ENCODE peak calls at places on chromosome 13, in eight cellular contexts. C, N, T, X, E, K, L and Y are unnamed samples.

GRCh38 chr13:21326155-21327030 is 132.7 kb downstream of the ZDHHC20 start:
- DNase-seq in C (no peak), N (no peak), T (peak), X (no peak), E (no peak), K (no peak), L (peak), Y (peak)

GRCh38 chr13:46844431-46844830 is 47.5 kb upstream of the ESD start:
- DNase-seq in C (no peak), N (no peak), T (no peak), X (no peak), E (no peak), K (no peak), L (no peak), Y (no peak)

GRCh38 chr13:38970380-38971051 is 20.1 kb downstream of the STOML3 start:
- DNase-seq in C (no peak), N (no peak), T (no peak), X (no peak), E (no peak), K (peak), L (no peak), Y (no peak)

GRCh38 chr13:101917475-101917810 is 465.0 kb downstream of the ITGBL1 start:
- DNase-seq in C (no peak), N (no peak), T (no peak), X (no peak), E (no peak), K (no peak), L (no peak), Y (no peak)

GRCh38 chr13:49791214-49791752 is 1.2 kb downstream of the KPNA3 start:
- DNase-seq in C (no peak), N (no peak), T (no peak), X (no peak), E (no peak), K (no peak), L (no peak), Y (no peak)

GRCh38 chr13:31138515-31138914 is 23.2 kb downstream of the HSPH1 start:
- DNase-seq in C (no peak), N (no peak), T (no peak), X (no peak), E (no peak), K (no peak), L (no peak), Y (no peak)

GRCh38 chr13:45269204-45269603 is 68.4 kb upstream of the KCTD4 start:
- DNase-seq in C (no peak), N (no peak), T (no peak), X (no peak), E (no peak), K (no peak), L (no peak), Y (no peak)

GRCh38 chr13:29624997-29625396 is 29.5 kb upstream of the SLC7A1 start:
- DNase-seq in C (no peak), N (no peak), T (no peak), X (no peak), E (no peak), K (no peak), L (no peak), Y (no peak)

GRCh38 chr13:46113596-46113995 is 8.8 kb upstream of the CPB2 start:
- DNase-seq in C (no peak), N (no peak), T (no peak), X (no peak), E (no peak), K (no peak), L (no peak), Y (no peak)

GRCh38 chr13:64817721-64818120 is 2412.4 kb downstream of the PCDH9 start:
- DNase-seq in C (no peak), N (no peak), T (no peak), X (no peak), E (no peak), K (no peak), L (no peak), Y (no peak)

GRCh38 chr13:99278199-99278598 is 20.0 kb upstream of the GPR18 start:
- DNase-seq in C (no peak), N (no peak), T (no peak), X (no peak), E (no peak), K (no peak), L (no peak), Y (no peak)

GRCh38 chr13:20136781-20137703 is 23.8 kb downstream of the GJA3 start:
- DNase-seq in C (peak), N (no peak), T (no peak), X (no peak), E (no peak), K (no peak), L (no peak), Y (no peak)

GRCh38 chr13:99221567-99222239 is 21.0 kb downstream of the UBAC2 start:
- DNase-seq in C (no peak), N (no peak), T (no peak), X (no peak), E (no peak), K (no peak), L (no peak), Y (no peak)

GRCh38 chr13:66329988-66330429 is 900.1 kb downstream of the PCDH9 start:
- DNase-seq in C (no peak), N (no peak), T (peak), X (no peak), E (no peak), K (no peak), L (no peak), Y (no peak)

GRCh38 chr13:114282143-114282685 is 813 bp downstream of the UPF3A start:
- DNase-seq in C (no peak), N (no peak), T (peak), X (no peak), E (peak), K (peak), L (no peak), Y (peak)

GRCh38 chr13:84263354-84264069 is 381.2 kb upstream of the SLITRK1 start:
- DNase-seq in C (no peak), N (no peak), T (no peak), X (no peak), E (no peak), K (no peak), L (no peak), Y (no peak)

GRCh38 chr13:43626994-43627393 is 159.8 kb downstream of the ENOX1 start:
- DNase-seq in C (no peak), N (no peak), T (no peak), X (no peak), E (no peak), K (no peak), L (no peak), Y (no peak)

GRCh38 chr13:20132052-20132634 is 28.7 kb downstream of the GJA3 start:
- DNase-seq in C (no peak), N (no peak), T (no peak), X (no peak), E (no peak), K (no peak), L (no peak), Y (no peak)

GRCh38 chr13:46341112-46341711 is 45.8 kb downstream of the RUBCNL start:
- DNase-seq in C (peak), N (no peak), T (peak), X (no peak), E (no peak), K (no peak), L (no peak), Y (peak)

GRCh38 chr13:27967736-27968315 is 1.3 kb downstream of the CDX2 start:
- DNase-seq in C (no peak), N (no peak), T (no peak), X (no peak), E (no peak), K (no peak), L (no peak), Y (no peak)

GRCh38 chr13:50589651-50590054 is 253.8 kb downstream of the DLEU7 start:
- DNase-seq in C (no peak), N (no peak), T (peak), X (no peak), E (no peak), K (no peak), L (no peak), Y (peak)

GRCh38 chr13:39913928-39914327 is 258.5 kb downstream of the COG6 start:
- DNase-seq in C (no peak), N (no peak), T (no peak), X (no peak), E (no peak), K (no peak), L (no peak), Y (no peak)

GRCh38 chr13:30037766-30038165 is 187.3 kb upstream of the UBL3 start:
- DNase-seq in C (no peak), N (no peak), T (no peak), X (no peak), E (no peak), K (no peak), L (no peak), Y (peak)

GRCh38 chr13:73913043-73913740 is 221.0 kb downstream of the KLF12 start:
- DNase-seq in C (no peak), N (no peak), T (peak), X (no peak), E (no peak), K (no peak), L (no peak), Y (peak)

GRCh38 chr13:31444266-31444862 is 244.6 kb downstream of the B3GLCT start:
- DNase-seq in C (no peak), N (no peak), T (no peak), X (no peak), E (peak), K (no peak), L (no peak), Y (no peak)

GRCh38 chr13:44299142-44299541 is 74.5 kb upstream of the SERP2 start:
- DNase-seq in C (no peak), N (no peak), T (no peak), X (no peak), E (no peak), K (no peak), L (no peak), Y (no peak)

GRCh38 chr13:94121686-94122085 is 357.8 kb downstream of the DCT start:
- DNase-seq in C (no peak), N (no peak), T (peak), X (no peak), E (no peak), K (no peak), L (peak), Y (peak)

GRCh38 chr13:41411536-41411935 is 45.8 kb upstream of the RGCC start:
- DNase-seq in C (no peak), N (no peak), T (peak), X (no peak), E (no peak), K (peak), L (peak), Y (peak)

GRCh38 chr13:106156468-106156867 is 379.0 kb downstream of the EFNB2 start:
- DNase-seq in C (no peak), N (peak), T (peak), X (no peak), E (no peak), K (no peak), L (peak), Y (peak)

GRCh38 chr13:45751882-45752281 is 49.8 kb downstream of the CBY2 start:
- DNase-seq in C (no peak), N (no peak), T (no peak), X (no peak), E (no peak), K (no peak), L (no peak), Y (no peak)

GRCh38 chr13:110957931-110958330 is 43.1 kb upstream of the ANKRD10 start:
- DNase-seq in C (no peak), N (no peak), T (no peak), X (no peak), E (no peak), K (no peak), L (no peak), Y (no peak)

GRCh38 chr13:113086031-113086750 is 19.4 kb upstream of the F7 start:
- DNase-seq in C (no peak), N (no peak), T (no peak), X (no peak), E (no peak), K (no peak), L (no peak), Y (no peak)

GRCh38 chr13:29883941-29884518 is 33.6 kb upstream of the UBL3 start:
- DNase-seq in C (no peak), N (no peak), T (no peak), X (no peak), E (no peak), K (no peak), L (peak), Y (no peak)

GRCh38 chr13:97435794-97436193 is 1.8 kb downstream of the RAP2A start:
- DNase-seq in C (no peak), N (no peak), T (no peak), X (no peak), E (no peak), K (no peak), L (no peak), Y (no peak)

GRCh38 chr13:40617801-40618356 is 48.6 kb downstream of the FOXO1 start:
- DNase-seq in C (no peak), N (no peak), T (no peak), X (no peak), E (no peak), K (no peak), L (no peak), Y (no peak)

GRCh38 chr13:50125306-50125555 is 110.0 kb downstream of the KCNRG start:
- DNase-seq in C (no peak), N (no peak), T (no peak), X (no peak), E (no peak), K (no peak), L (no peak), Y (no peak)

GRCh38 chr13:97043302-97043701 is 49.0 kb upstream of the OXGR1 start:
- DNase-seq in C (no peak), N (no peak), T (no peak), X (no peak), E (no peak), K (no peak), L (peak), Y (peak)

GRCh38 chr13:25415196-25415595 is 43.4 kb downstream of the ATP8A2 start:
- DNase-seq in C (no peak), N (no peak), T (no peak), X (no peak), E (no peak), K (no peak), L (no peak), Y (no peak)

GRCh38 chr13:29946093-29946492 is 95.7 kb upstream of the UBL3 start:
- DNase-seq in C (no peak), N (no peak), T (no peak), X (no peak), E (no peak), K (no peak), L (no peak), Y (no peak)

GRCh38 chr13:99265823-99266426 is 7.7 kb upstream of the GPR18 start:
- DNase-seq in C (no peak), N (peak), T (peak), X (no peak), E (no peak), K (peak), L (no peak), Y (peak)